ENCODE peak calls at places on chromosomes 7 and 10, in ten cellular contexts. One of them, this sample, is unnamed.

GRCh38 chr7:50735327-50735726 is 47.4 kb downstream of the GRB10 start:
- DNase-seq in heart right ventricle: no peak
- DNase-seq in prostate gland: no peak
- DNase-seq in foreskin fibroblast: no peak
- DNase-seq in astrocyte of the spinal cord: no peak
- DNase-seq in pancreas: no peak
- DNase-seq in HCT116: no peak
- DNase-seq in fibroblast of mammary gland: no peak
- DNase-seq in left ventricle myocardium inferior: no peak
- DNase-seq in tibial nerve: no peak
- DNase-seq in this sample: no peak

GRCh38 chr7:117648203-117648866 is 168.5 kb downstream of the CFTR start:
- DNase-seq in fibroblast of mammary gland: no peak
- DNase-seq in HCT116: no peak
- DNase-seq in astrocyte of the spinal cord: no peak
- DNase-seq in prostate gland: no peak
- DNase-seq in heart right ventricle: no peak
- DNase-seq in pancreas: no peak
- DNase-seq in foreskin fibroblast: no peak
- DNase-seq in tibial nerve: no peak
- DNase-seq in left ventricle myocardium inferior: no peak
- DNase-seq in this sample: no peak

GRCh38 chr7:65404020-65404419 is 30.4 kb downstream of the ZNF92 start:
- DNase-seq in heart right ventricle: no peak
- DNase-seq in astrocyte of the spinal cord: no peak
- DNase-seq in foreskin fibroblast: peak; percentile 14
- DNase-seq in fibroblast of mammary gland: no peak
- DNase-seq in pancreas: no peak
- DNase-seq in prostate gland: no peak
- DNase-seq in HCT116: peak; percentile 16
- DNase-seq in left ventricle myocardium inferior: no peak
- DNase-seq in tibial nerve: no peak
- DNase-seq in this sample: no peak

GRCh38 chr10:47412177-47412730 is 28.2 kb upstream of the ZNF488 start:
- DNase-seq in prostate gland: no peak
- DNase-seq in heart right ventricle: no peak
- DNase-seq in pancreas: no peak
- DNase-seq in astrocyte of the spinal cord: no peak
- DNase-seq in tibial nerve: no peak
- DNase-seq in left ventricle myocardium inferior: no peak
- DNase-seq in HCT116: no peak
- DNase-seq in fibroblast of mammary gland: no peak
- DNase-seq in foreskin fibroblast: no peak
- DNase-seq in this sample: no peak

GRCh38 chr10:97744405-97745035 is 7.6 kb downstream of the ZFYVE27 start:
- DNase-seq in pancreas: no peak
- DNase-seq in foreskin fibroblast: no peak
- DNase-seq in HCT116: no peak
- DNase-seq in left ventricle myocardium inferior: no peak
- DNase-seq in fibroblast of mammary gland: no peak
- DNase-seq in prostate gland: no peak
- DNase-seq in tibial nerve: no peak
- DNase-seq in astrocyte of the spinal cord: no peak
- DNase-seq in heart right ventricle: no peak
- DNase-seq in this sample: no peak

GRCh38 chr7:110257673-110258072 is 833.3 kb upstream of the LRRN3 start:
- DNase-seq in foreskin fibroblast: no peak
- DNase-seq in prostate gland: no peak
- DNase-seq in pancreas: no peak
- DNase-seq in HCT116: no peak
- DNase-seq in left ventricle myocardium inferior: no peak
- DNase-seq in tibial nerve: no peak
- DNase-seq in astrocyte of the spinal cord: no peak
- DNase-seq in fibroblast of mammary gland: no peak
- DNase-seq in heart right ventricle: no peak
- DNase-seq in this sample: no peak

GRCh38 chr10:78974409-78975317 is 94.1 kb upstream of the ZMIZ1 start:
- DNase-seq in heart right ventricle: peak; percentile 59
- DNase-seq in left ventricle myocardium inferior: peak; percentile 39
- DNase-seq in HCT116: peak; percentile 47
- DNase-seq in foreskin fibroblast: peak; percentile 93
- DNase-seq in fibroblast of mammary gland: peak; percentile 94
- DNase-seq in tibial nerve: peak; percentile 72
- DNase-seq in pancreas: no peak
- DNase-seq in prostate gland: peak; percentile 40
- DNase-seq in astrocyte of the spinal cord: peak; percentile 89
- DNase-seq in this sample: peak; percentile 91

GRCh38 chr7:100706672-100707311 is 871 bp downstream of the POP7 start:
- DNase-seq in prostate gland: no peak
- DNase-seq in astrocyte of the spinal cord: no peak
- DNase-seq in tibial nerve: no peak
- DNase-seq in left ventricle myocardium inferior: no peak
- DNase-seq in heart right ventricle: no peak
- DNase-seq in fibroblast of mammary gland: no peak
- DNase-seq in pancreas: peak; percentile 70
- DNase-seq in HCT116: no peak
- DNase-seq in foreskin fibroblast: peak; percentile 36
- DNase-seq in this sample: no peak

GRCh38 chr10:80141696-80142460 is 9.3 kb downstream of the PLAC9 start:
- DNase-seq in fibroblast of mammary gland: no peak
- DNase-seq in HCT116: no peak
- DNase-seq in prostate gland: no peak
- DNase-seq in astrocyte of the spinal cord: no peak
- DNase-seq in foreskin fibroblast: no peak
- DNase-seq in heart right ventricle: no peak
- DNase-seq in pancreas: no peak
- DNase-seq in tibial nerve: no peak
- DNase-seq in left ventricle myocardium inferior: no peak
- DNase-seq in this sample: no peak

GRCh38 chr10:26780793-26781601 is 79.8 kb downstream of the ABI1 start:
- DNase-seq in tibial nerve: no peak
- DNase-seq in fibroblast of mammary gland: peak; percentile 94
- DNase-seq in HCT116: peak; percentile 90
- DNase-seq in foreskin fibroblast: peak; percentile 87
- DNase-seq in left ventricle myocardium inferior: no peak
- DNase-seq in pancreas: no peak
- DNase-seq in astrocyte of the spinal cord: peak; percentile 88
- DNase-seq in prostate gland: peak; percentile 9
- DNase-seq in heart right ventricle: no peak
- DNase-seq in this sample: no peak

GRCh38 chr7:92731327-92732063 is 104.9 kb downstream of the CDK6 start:
- DNase-seq in foreskin fibroblast: no peak
- DNase-seq in tibial nerve: no peak
- DNase-seq in astrocyte of the spinal cord: no peak
- DNase-seq in pancreas: no peak
- DNase-seq in fibroblast of mammary gland: no peak
- DNase-seq in prostate gland: no peak
- DNase-seq in heart right ventricle: no peak
- DNase-seq in HCT116: no peak
- DNase-seq in left ventricle myocardium inferior: no peak
- DNase-seq in this sample: no peak

GRCh38 chr10:61757525-61758397 is 95.0 kb downstream of the CABCOCO1 start:
- DNase-seq in tibial nerve: no peak
- DNase-seq in prostate gland: no peak
- DNase-seq in astrocyte of the spinal cord: peak; percentile 67
- DNase-seq in HCT116: no peak
- DNase-seq in left ventricle myocardium inferior: no peak
- DNase-seq in fibroblast of mammary gland: peak; percentile 82
- DNase-seq in pancreas: no peak
- DNase-seq in heart right ventricle: no peak
- DNase-seq in foreskin fibroblast: peak; percentile 83
- DNase-seq in this sample: no peak

GRCh38 chr7:157570531-157571200 is 233.9 kb downstream of the DNAJB6 start:
- DNase-seq in HCT116: no peak
- DNase-seq in foreskin fibroblast: no peak
- DNase-seq in tibial nerve: no peak
- DNase-seq in heart right ventricle: no peak
- DNase-seq in pancreas: no peak
- DNase-seq in fibroblast of mammary gland: no peak
- DNase-seq in astrocyte of the spinal cord: peak; percentile 66
- DNase-seq in left ventricle myocardium inferior: no peak
- DNase-seq in prostate gland: no peak
- DNase-seq in this sample: no peak

DNA sequence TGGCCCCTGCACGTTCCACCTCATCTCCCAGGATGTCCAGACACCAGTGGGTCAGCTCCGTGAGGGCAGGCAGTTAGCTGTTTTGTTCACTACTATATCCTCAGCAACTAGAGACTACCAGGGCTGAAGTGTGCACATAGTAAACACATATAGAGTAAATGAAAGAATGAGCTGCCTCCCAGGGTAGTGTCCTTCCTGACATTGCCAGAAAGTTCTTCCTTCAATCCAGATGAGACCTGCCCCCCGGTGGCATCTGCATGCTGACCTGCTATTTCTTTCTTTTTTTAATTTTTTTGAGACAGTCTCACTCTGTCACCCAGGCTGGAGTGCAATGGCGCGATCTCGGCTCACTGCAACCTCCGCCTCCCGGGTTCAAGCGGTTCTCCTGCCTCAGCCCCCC is 14.0 kb upstream of the ARPC1A start:
- DNase-seq in pancreas: no peak
- DNase-seq in heart right ventricle: no peak
- DNase-seq in HCT116: no peak
- DNase-seq in fibroblast of mammary gland: no peak
- DNase-seq in astrocyte of the spinal cord: no peak
- DNase-seq in tibial nerve: no peak
- DNase-seq in prostate gland: no peak
- DNase-seq in foreskin fibroblast: no peak
- DNase-seq in left ventricle myocardium inferior: no peak
- DNase-seq in this sample: peak; percentile 72
- TF ChIP-seq CTCF in pancreas: no peak
- TF ChIP-seq CTCF in heart right ventricle: no peak
- TF ChIP-seq CTCF in HCT116: no peak
- TF ChIP-seq CTCF in fibroblast of mammary gland: peak; percentile 3
- TF ChIP-seq CTCF in astrocyte of the spinal cord: no peak
- TF ChIP-seq CTCF in tibial nerve: no peak
- TF ChIP-seq CTCF in prostate gland: no peak
- TF ChIP-seq CTCF in foreskin fibroblast: no peak
- TF ChIP-seq CTCF in left ventricle myocardium inferior: no peak
- TF ChIP-seq CTCF in this sample: no peak

GRCh38 chr10:680745-681144 is 8.7 kb downstream of the DIP2C start:
- DNase-seq in pancreas: no peak
- DNase-seq in astrocyte of the spinal cord: no peak
- DNase-seq in tibial nerve: no peak
- DNase-seq in HCT116: no peak
- DNase-seq in foreskin fibroblast: no peak
- DNase-seq in prostate gland: no peak
- DNase-seq in left ventricle myocardium inferior: no peak
- DNase-seq in fibroblast of mammary gland: no peak
- DNase-seq in heart right ventricle: no peak
- DNase-seq in this sample: peak; percentile 49

GRCh38 chr10:677750-678661 is 11.5 kb downstream of the DIP2C start:
- DNase-seq in heart right ventricle: no peak
- DNase-seq in astrocyte of the spinal cord: no peak
- DNase-seq in tibial nerve: no peak
- DNase-seq in HCT116: no peak
- DNase-seq in foreskin fibroblast: no peak
- DNase-seq in pancreas: no peak
- DNase-seq in fibroblast of mammary gland: no peak
- DNase-seq in left ventricle myocardium inferior: no peak
- DNase-seq in prostate gland: peak; percentile 2
- DNase-seq in this sample: no peak

GRCh38 chr10:681670-682318 is 7.7 kb downstream of the DIP2C start:
- DNase-seq in prostate gland: no peak
- DNase-seq in fibroblast of mammary gland: peak; percentile 75
- DNase-seq in foreskin fibroblast: peak; percentile 63
- DNase-seq in tibial nerve: no peak
- DNase-seq in astrocyte of the spinal cord: no peak
- DNase-seq in heart right ventricle: no peak
- DNase-seq in pancreas: no peak
- DNase-seq in left ventricle myocardium inferior: no peak
- DNase-seq in HCT116: no peak
- DNase-seq in this sample: peak; percentile 53

GRCh38 chr10:679556-679955 is 9.9 kb downstream of the DIP2C start:
- DNase-seq in tibial nerve: no peak
- DNase-seq in left ventricle myocardium inferior: no peak
- DNase-seq in heart right ventricle: no peak
- DNase-seq in astrocyte of the spinal cord: no peak
- DNase-seq in pancreas: no peak
- DNase-seq in prostate gland: no peak
- DNase-seq in HCT116: no peak
- DNase-seq in foreskin fibroblast: no peak
- DNase-seq in fibroblast of mammary gland: no peak
- DNase-seq in this sample: no peak

GRCh38 chr10:680146-680545 is 9.3 kb downstream of the DIP2C start:
- DNase-seq in pancreas: no peak
- DNase-seq in heart right ventricle: no peak
- DNase-seq in prostate gland: no peak
- DNase-seq in foreskin fibroblast: no peak
- DNase-seq in left ventricle myocardium inferior: peak; percentile 59
- DNase-seq in tibial nerve: no peak
- DNase-seq in astrocyte of the spinal cord: no peak
- DNase-seq in HCT116: no peak
- DNase-seq in fibroblast of mammary gland: no peak
- DNase-seq in this sample: peak; percentile 48
- H3K4me3 ChIP-seq in pancreas: no peak overlapping the region
- H3K4me3 ChIP-seq in heart right ventricle: no peak overlapping the region
- H3K4me3 ChIP-seq in prostate gland: no peak overlapping the region
- H3K4me3 ChIP-seq in foreskin fibroblast: no peak overlapping the region
- H3K4me3 ChIP-seq in left ventricle myocardium inferior: peak overlapping the region; percentile 10
- H3K4me3 ChIP-seq in tibial nerve: no peak overlapping the region
- H3K4me3 ChIP-seq in astrocyte of the spinal cord: no peak overlapping the region
- H3K4me3 ChIP-seq in HCT116: no peak overlapping the region
- H3K4me3 ChIP-seq in fibroblast of mammary gland: no peak overlapping the region
- H3K4me3 ChIP-seq in this sample: no peak overlapping the region

GRCh38 chr10:45135836-45136235 is 135.1 kb downstream of the ZNF22 start:
- DNase-seq in pancreas: no peak
- DNase-seq in prostate gland: no peak
- DNase-seq in foreskin fibroblast: no peak
- DNase-seq in astrocyte of the spinal cord: no peak
- DNase-seq in HCT116: no peak
- DNase-seq in heart right ventricle: no peak
- DNase-seq in left ventricle myocardium inferior: no peak
- DNase-seq in tibial nerve: no peak
- DNase-seq in fibroblast of mammary gland: no peak
- DNase-seq in this sample: no peak
- TF ChIP-seq CTCF in pancreas: no peak
- TF ChIP-seq CTCF in prostate gland: no peak
- TF ChIP-seq CTCF in foreskin fibroblast: no peak
- TF ChIP-seq CTCF in astrocyte of the spinal cord: no peak
- TF ChIP-seq CTCF in HCT116: no peak
- TF ChIP-seq CTCF in heart right ventricle: no peak
- TF ChIP-seq CTCF in left ventricle myocardium inferior: no peak
- TF ChIP-seq CTCF in tibial nerve: no peak
- TF ChIP-seq CTCF in fibroblast of mammary gland: no peak
- TF ChIP-seq CTCF in this sample: no peak

GRCh38 chr10:89352039-89352597 is 24.3 kb downstream of the IFIT3 start:
- DNase-seq in tibial nerve: no peak
- DNase-seq in astrocyte of the spinal cord: peak; percentile 93
- DNase-seq in fibroblast of mammary gland: peak; percentile 99
- DNase-seq in foreskin fibroblast: peak; percentile 99
- DNase-seq in prostate gland: no peak
- DNase-seq in pancreas: peak; percentile 39
- DNase-seq in heart right ventricle: peak; percentile 51
- DNase-seq in HCT116: peak; percentile 24
- DNase-seq in left ventricle myocardium inferior: no peak
- DNase-seq in this sample: no peak
- H3K4me3 ChIP-seq in tibial nerve: no peak overlapping the region
- H3K4me3 ChIP-seq in astrocyte of the spinal cord: peak overlapping the region; percentile 2
- H3K4me3 ChIP-seq in fibroblast of mammary gland: no peak overlapping the region
- H3K4me3 ChIP-seq in foreskin fibroblast: no peak overlapping the region
- H3K4me3 ChIP-seq in prostate gland: no peak overlapping the region
- H3K4me3 ChIP-seq in pancreas: no peak overlapping the region
- H3K4me3 ChIP-seq in heart right ventricle: no peak overlapping the region
- H3K4me3 ChIP-seq in HCT116: no peak overlapping the region
- H3K4me3 ChIP-seq in left ventricle myocardium inferior: peak overlapping the region; percentile 9
- H3K4me3 ChIP-seq in this sample: no peak overlapping the region

This sample was measured in suprapubic skin.